ENCODE peak calls at places on chromosome 9, in nine cellular contexts. J is ELR; F is endodermal cell; S is RPMI8226; M is activated T-cell treated with anti-CD3 and anti-CD28 coated beads, Interleukin-2, amount 50 U/mL, for 72 hours; K is erythroblast; O is OCI-M1; U is stimulated activated CD4-positive, alpha-beta T cell treated with anti-CD3 and anti-CD28 coated beads, TNF-alpha, amount 100 ng/mL, for 1 hour; T is CD4-positive, CD25-positive, alpha-beta regulatory T cell. W is an unnamed sample.

GRCh38 chr9:109166771-109167601 is at the start of gene FRRS1L:
- DNase-seq in J (no peak), F (peak), S (no peak), M (peak), K (peak), O (no peak), U (no peak), T (no peak), W (no peak)

GRCh38 chr9:108761530-108762347 is 94.0 kb downstream of the ACTL7B start:
- DNase-seq in J (peak), F (peak), S (peak), M (peak), K (peak), O (peak), U (no peak), T (peak), W (peak)

GRCh38 chr9:7901676-7902075 is 102.1 kb upstream of the DMAC1 start:
- DNase-seq in J (no peak), F (no peak), S (no peak), M (no peak), K (no peak), O (no peak), U (no peak), T (no peak), W (no peak)

GRCh38 chr9:71791875-71792274 is 23.6 kb upstream of the CEMIP2 start:
- DNase-seq in J (peak), F (no peak), S (no peak), M (no peak), K (no peak), O (no peak), U (no peak), T (no peak), W (no peak)

GRCh38 chr9:120912958-120913672 is 13.5 kb downstream of the TRAF1 start:
- DNase-seq in J (no peak), F (no peak), S (no peak), M (no peak), K (no peak), O (no peak), U (no peak), T (no peak), W (no peak)

GRCh38 chr9:127975376-127976315 is 5.1 kb downstream of the EEIG1 start:
- DNase-seq in J (no peak), F (peak), S (no peak), M (no peak), K (no peak), O (no peak), U (no peak), T (peak), W (no peak)

GRCh38 chr9:462611-463010 is 247.9 kb downstream of the DOCK8 start:
- DNase-seq in J (no peak), F (no peak), S (no peak), M (no peak), K (no peak), O (no peak), U (no peak), T (no peak), W (no peak)

GRCh38 chr9:70439991-70440706 is 25.7 kb upstream of the KLF9 start:
- DNase-seq in J (peak), F (no peak), S (no peak), M (no peak), K (no peak), O (no peak), U (no peak), T (no peak), W (no peak)

GRCh38 chr9:97811534-97812246 is 41.3 kb upstream of the FOXE1 start:
- DNase-seq in J (peak), F (no peak), S (no peak), M (no peak), K (no peak), O (peak), U (no peak), T (no peak), W (no peak)

GRCh38 chr9:17005085-17005484 is 129.8 kb upstream of the CNTLN start:
- DNase-seq in J (peak), F (peak), S (peak), M (no peak), K (no peak), O (no peak), U (no peak), T (no peak), W (no peak)

GRCh38 chr9:32344551-32345182 is 39.8 kb upstream of the ACO1 start:
- DNase-seq in J (peak), F (peak), S (peak), M (no peak), K (no peak), O (peak), U (no peak), T (peak), W (no peak)

GRCh38 chr9:5442400-5443011 is 4.8 kb upstream of the PLGRKT start:
- DNase-seq in J (peak), F (peak), S (peak), M (peak), K (peak), O (peak), U (no peak), T (peak), W (peak)

GRCh38 chr9:13960011-13960765 is 353.8 kb downstream of the NFIB start:
- DNase-seq in J (no peak), F (no peak), S (no peak), M (no peak), K (no peak), O (no peak), U (no peak), T (no peak), W (no peak)

GRCh38 chr9:82560457-82560904 is 502.5 kb downstream of the RASEF start:
- DNase-seq in J (no peak), F (no peak), S (no peak), M (no peak), K (no peak), O (no peak), U (no peak), T (no peak), W (no peak)

GRCh38 chr9:32395483-32396216 is 11.2 kb downstream of the ACO1 start:
- DNase-seq in J (peak), F (no peak), S (no peak), M (no peak), K (peak), O (no peak), U (no peak), T (no peak), W (no peak)

GRCh38 chr9:650362-650761 is 191.1 kb upstream of the DMRT1 start:
- DNase-seq in J (no peak), F (peak), S (no peak), M (peak), K (no peak), O (no peak), U (no peak), T (peak), W (no peak)

GRCh38 chr9:16275795-16276624 is 594.5 kb downstream of the BNC2 start:
- DNase-seq in J (no peak), F (peak), S (no peak), M (no peak), K (no peak), O (no peak), U (no peak), T (no peak), W (no peak)

GRCh38 chr9:126661122-126661520 is 47.4 kb downstream of the LMX1B start:
- DNase-seq in J (no peak), F (no peak), S (no peak), M (no peak), K (no peak), O (no peak), U (no peak), T (no peak), W (no peak)

GRCh38 chr9:69649566-69650260 is 22.5 kb downstream of the APBA1 start:
- DNase-seq in J (peak), F (no peak), S (no peak), M (no peak), K (no peak), O (no peak), U (no peak), T (no peak), W (no peak)

GRCh38 chr9:87581513-87581912 is 83.8 kb downstream of the DAPK1 start:
- DNase-seq in J (no peak), F (no peak), S (no peak), M (no peak), K (peak), O (peak), U (no peak), T (no peak), W (no peak)

GRCh38 chr9:122216798-122217418 is 11.8 kb downstream of the LHX6 start:
- DNase-seq in J (no peak), F (peak), S (no peak), M (no peak), K (no peak), O (no peak), U (no peak), T (no peak), W (no peak)

GRCh38 chr9:93668261-93668871 is 92.0 kb downstream of the PHF2 start:
- DNase-seq in J (no peak), F (peak), S (no peak), M (no peak), K (no peak), O (no peak), U (no peak), T (no peak), W (no peak)

GRCh38 chr9:107246259-107247254 is 36.5 kb upstream of the RAD23B start:
- DNase-seq in J (peak), F (peak), S (peak), M (peak), K (peak), O (peak), U (no peak), T (peak), W (no peak)

GRCh38 chr9:112137066-112137465 is 38.0 kb downstream of the SUSD1 start:
- DNase-seq in J (no peak), F (no peak), S (no peak), M (no peak), K (no peak), O (no peak), U (no peak), T (no peak), W (no peak)

GRCh38 chr9:92100237-92100911 is 14.8 kb downstream of the SPTLC1 start:
- DNase-seq in J (peak), F (peak), S (no peak), M (no peak), K (no peak), O (no peak), U (no peak), T (no peak), W (no peak)

GRCh38 chr9:86983260-86984255 is 36.3 kb upstream of the GAS1 start:
- DNase-seq in J (no peak), F (no peak), S (no peak), M (no peak), K (no peak), O (no peak), U (no peak), T (no peak), W (no peak)

GRCh38 chr9:16336833-16337232 is 533.6 kb downstream of the BNC2 start:
- DNase-seq in J (no peak), F (no peak), S (no peak), M (no peak), K (no peak), O (no peak), U (no peak), T (no peak), W (no peak)

W was measured in stimulated activated naive B cell treated with anti-CD40 and anti-IgM and Interleukin-4, amounts not matched to agents 10 μg/mL and 1 μg/mL and 100 μg/mL, for 72 hours.